ENCODE peak calls at places on chromosomes 2 and 18, in seven cellular contexts. J is GM12891, B is upper lobe of right lung, M is body of pancreas, U is erythroblast, F is hepatic stellate cell, E is posterior vena cava. I is an unnamed sample.

GRCh38 chr18:7414459-7414858 is 152.7 kb upstream of the PTPRM start:
- DNase-seq in J (no peak), B (no peak), M (peak; percentile 14), U (no peak), F (no peak), E (no peak), I (no peak)

GRCh38 chr2:65377556-65378307 is 54.7 kb downstream of the SPRED2 start:
- DNase-seq in J (no peak), B (no peak), M (no peak), U (peak; percentile 31), F (peak; percentile 63), E (no peak), I (peak; percentile 55)

GRCh38 chr18:31741096-31741735 is 19.5 kb downstream of the SLC25A52 start:
- DNase-seq in J (no peak), B (no peak), M (peak; percentile 48), U (peak; percentile 62), F (no peak), E (no peak), I (peak; percentile 77)

GRCh38 chr2:180876506-180876905 is 103.9 kb upstream of the UBE2E3 start:
- DNase-seq in J (no peak), B (no peak), M (no peak), U (no peak), F (no peak), E (no peak), I (no peak)

GRCh38 chr2:38474833-38475566 is 97.9 kb upstream of the ATL2 start:
- DNase-seq in J (no peak), B (no peak), M (no peak), U (peak; percentile 67), F (no peak), E (no peak), I (no peak)

GRCh38 chr2:173606619-173607305 is 252.1 kb downstream of the CDCA7 start:
- DNase-seq in J (no peak), B (no peak), M (no peak), U (no peak), F (no peak), E (no peak), I (peak; percentile 8)

GRCh38 chr2:113980946-113981345 is 91.1 kb downstream of the ACTR3 start:
- DNase-seq in J (no peak), B (no peak), M (no peak), U (peak; percentile 8), F (peak; percentile 29), E (no peak), I (no peak)

GRCh38 chr2:46087492-46087891 is 209.7 kb upstream of the EPAS1 start:
- DNase-seq in J (no peak), B (no peak), M (no peak), U (no peak), F (no peak), E (no peak), I (no peak)

GRCh38 chr2:48624696-48625095 is 7.0 kb downstream of the GTF2A1L start:
- DNase-seq in J (no peak), B (no peak), M (no peak), U (no peak), F (no peak), E (no peak), I (no peak)

GRCh38 chr18:50973367-50974126 is 5.7 kb downstream of the ELAC1 start:
- DNase-seq in J (no peak), B (no peak), M (peak; percentile 42), U (no peak), F (peak; percentile 71), E (no peak), I (no peak)

GRCh38 chr18:9743200-9744016 is 35.3 kb downstream of the RAB31 start:
- DNase-seq in J (no peak), B (no peak), M (peak; percentile 29), U (no peak), F (peak; percentile 87), E (no peak), I (peak; percentile 32)

GRCh38 chr2:240449764-240450531 is 14.5 kb downstream of the GPC1 start:
- DNase-seq in J (no peak), B (no peak), M (no peak), U (no peak), F (peak; percentile 79), E (no peak), I (no peak)

GRCh38 chr2:183059561-183059960 is 19.0 kb upstream of the DUSP19 start:
- DNase-seq in J (no peak), B (no peak), M (no peak), U (peak; percentile 4), F (peak; percentile 62), E (no peak), I (no peak)

GRCh38 chr2:26900831-26901321 is 52.9 kb downstream of the DPYSL5 start:
- DNase-seq in J (no peak), B (no peak), M (no peak), U (no peak), F (no peak), E (no peak), I (no peak)

GRCh38 chr18:61865466-61866165 is 27.2 kb downstream of the RNF152 start:
- DNase-seq in J (no peak), B (no peak), M (no peak), U (no peak), F (no peak), E (no peak), I (no peak)

GRCh38 chr2:238894950-238895298 is 47.0 kb downstream of the TWIST2 start:
- DNase-seq in J (no peak), B (no peak), M (no peak), U (no peak), F (no peak), E (peak; percentile 80), I (no peak)

GRCh38 chr2:44335806-44336538 is 25.3 kb downstream of the PREPL start:
- DNase-seq in J (no peak), B (no peak), M (no peak), U (no peak), F (no peak), E (no peak), I (no peak)

GRCh38 chr2:14572588-14573089 is 59.9 kb upstream of the LRATD1 start:
- DNase-seq in J (no peak), B (no peak), M (no peak), U (no peak), F (no peak), E (no peak), I (no peak)

GRCh38 chr2:169877406-169877805 is 50.2 kb downstream of the UBR3 start:
- DNase-seq in J (no peak), B (no peak), M (no peak), U (peak; percentile 73), F (no peak), E (no peak), I (no peak)

GRCh38 chr2:54935389-54935788 is 114.9 kb downstream of the RTN4 start:
- DNase-seq in J (no peak), B (no peak), M (no peak), U (no peak), F (no peak), E (no peak), I (no peak)

GRCh38 chr2:98444436-98445166 is at the start of gene INPP4A:
- DNase-seq in J (peak; percentile 82), B (peak; percentile 91), M (peak; percentile 80), U (peak; percentile 82), F (peak; percentile 73), E (peak; percentile 93), I (peak; percentile 87)

GRCh38 chr2:182482511-182482910 is 55.7 kb upstream of the PDE1A start:
- DNase-seq in J (no peak), B (no peak), M (no peak), U (no peak), F (no peak), E (no peak), I (no peak)

GRCh38 chr2:8819194-8819593 is 18.2 kb downstream of the KIDINS220 start:
- DNase-seq in J (no peak), B (no peak), M (no peak), U (no peak), F (peak; percentile 14), E (no peak), I (no peak)

GRCh38 chr18:61782545-61782944 is 110.3 kb downstream of the RNF152 start:
- DNase-seq in J (no peak), B (no peak), M (no peak), U (peak; percentile 93), F (no peak), E (no peak), I (no peak)

GRCh38 chr2:102520009-102520408 is 47.0 kb downstream of the SLC9A4 start:
- DNase-seq in J (no peak), B (no peak), M (no peak), U (peak; percentile 46), F (no peak), E (no peak), I (peak; percentile 43)

GRCh38 chr2:515728-516127 is 161.5 kb downstream of the TMEM18 start:
- DNase-seq in J (no peak), B (no peak), M (no peak), U (no peak), F (no peak), E (no peak), I (no peak)

GRCh38 chr2:10297950-10298349 is 4.8 kb upstream of the HPCAL1 start:
- DNase-seq in J (no peak), B (no peak), M (no peak), U (no peak), F (peak; percentile 87), E (no peak), I (no peak)

GRCh38 chr2:67838205-67838604 is 224.6 kb downstream of the C1D start:
- DNase-seq in J (no peak), B (no peak), M (no peak), U (no peak), F (no peak), E (no peak), I (no peak)

GRCh38 chr2:209614630-209615369 is 156.8 kb upstream of the UNC80 start:
- DNase-seq in J (no peak), B (no peak), M (no peak), U (no peak), F (no peak), E (no peak), I (peak; percentile 52)

GRCh38 chr2:99608861-99609260 is 119.0 kb upstream of the REV1 start:
- DNase-seq in J (no peak), B (no peak), M (no peak), U (no peak), F (no peak), E (no peak), I (no peak)

I was measured in GM23338.